ENCODE peak calls at places on chromosomes 12 and 14, in four cellular contexts. F, N, B and M are unnamed samples.

GRCh38 chr12:124883263-124883876 is 19.7 kb upstream of the SCARB1 start:
- DNase-seq in F (no peak), N (no peak), B (no peak), M (no peak)

GRCh38 chr12:65876898-65877721 is 52.8 kb downstream of the HMGA2 start:
- DNase-seq in F (no peak), N (no peak), B (peak), M (no peak)

GRCh38 chr14:29926701-29927595 is 699 bp downstream of the PRKD1 start:
- DNase-seq in F (peak), N (no peak), B (peak), M (peak)

GRCh38 chr12:54265364-54265812 is 14.5 kb downstream of the CBX5 start:
- DNase-seq in F (no peak), N (no peak), B (no peak), M (no peak)

GRCh38 chr12:13602217-13602616 is 379.2 kb downstream of the GRIN2B start:
- DNase-seq in F (no peak), N (no peak), B (no peak), M (no peak)

GRCh38 chr12:117085318-117085947 is 13.8 kb downstream of the TESC start:
- DNase-seq in F (no peak), N (no peak), B (no peak), M (no peak)

GRCh38 chr14:20683125-20683895 is 1.1 kb upstream of the RNASE4 start:
- DNase-seq in F (peak), N (no peak), B (peak), M (peak)

GRCh38 chr12:109996483-109996853 is 300 bp upstream of the GIT2 start:
- DNase-seq in F (no peak), N (no peak), B (no peak), M (no peak)

GRCh38 chr12:20142295-20142694 is 226.0 kb upstream of the PDE3A start:
- DNase-seq in F (no peak), N (no peak), B (no peak), M (no peak)

GRCh38 chr12:76883151-76883550 is 4.3 kb upstream of the CSRP2 start:
- DNase-seq in F (no peak), N (no peak), B (no peak), M (no peak)

GRCh38 chr12:9064815-9065606 is 50.7 kb downstream of the A2M start:
- DNase-seq in F (peak), N (no peak), B (peak), M (peak)

GRCh38 chr12:90839340-90839739 is 115.6 kb downstream of the CCER1 start:
- DNase-seq in F (no peak), N (no peak), B (no peak), M (no peak)

GRCh38 chr12:12776261-12776660 is 9.2 kb upstream of the APOLD1 start:
- DNase-seq in F (no peak), N (no peak), B (peak), M (no peak)

GRCh38 chr12:124915249-124916236 is 1.1 kb upstream of the UBC start:
- DNase-seq in F (peak), N (no peak), B (peak), M (no peak)

GRCh38 chr12:18907154-18907553 is 169.2 kb downstream of the CAPZA3 start:
- DNase-seq in F (no peak), N (no peak), B (no peak), M (no peak)

GRCh38 chr12:47870175-47870781 is 34.5 kb downstream of the VDR start:
- DNase-seq in F (peak), N (no peak), B (peak), M (no peak)

GRCh38 chr12:124686885-124687694 is 119.7 kb upstream of the NCOR2 start:
- DNase-seq in F (no peak), N (no peak), B (no peak), M (no peak)

GRCh38 chr12:58554522-58555157 is 365.7 kb downstream of the LRIG3 start:
- DNase-seq in F (no peak), N (no peak), B (no peak), M (no peak)

GRCh38 chr14:57578427-57579220 is 85.0 kb upstream of the CCDC198 start:
- DNase-seq in F (no peak), N (no peak), B (no peak), M (no peak)

GRCh38 chr12:118981285-118982201 is at the start of gene SRRM4:
- DNase-seq in F (no peak), N (no peak), B (peak), M (peak)

GRCh38 chr14:100467046-100467750 is 120.0 kb downstream of the BEGAIN start:
- DNase-seq in F (no peak), N (no peak), B (no peak), M (no peak)

GRCh38 chr12:123973552-123974341 is 732 bp downstream of the ZNF664 start:
- DNase-seq in F (peak), N (no peak), B (peak), M (peak)

GRCh38 chr12:29088611-29089219 is 60.4 kb upstream of the FAR2 start:
- DNase-seq in F (no peak), N (no peak), B (no peak), M (no peak)

GRCh38 chr12:11826607-11827006 is 177.1 kb downstream of the ETV6 start:
- DNase-seq in F (no peak), N (no peak), B (no peak), M (no peak)

GRCh38 chr12:127881371-127882140 is 385.4 kb upstream of the TMEM132C start:
- DNase-seq in F (no peak), N (no peak), B (no peak), M (no peak)

GRCh38 chr14:70002589-70003240 is 123.5 kb downstream of the SMOC1 start:
- DNase-seq in F (no peak), N (no peak), B (no peak), M (no peak)

GRCh38 chr14:26596722-26597030 is 1.2 kb downstream of the NOVA1 start:
- DNase-seq in F (no peak), N (no peak), B (no peak), M (no peak)

GRCh38 chr12:122471324-122472226 is 29.2 kb downstream of the ZCCHC8 start:
- DNase-seq in F (peak), N (no peak), B (peak), M (no peak)

GRCh38 chr12:3680919-3681594 is 71.9 kb downstream of the CRACR2A start:
- DNase-seq in F (no peak), N (no peak), B (peak), M (no peak)
- TF ChIP-seq CTCF in F (no peak), N (no peak), B (no peak), M (no peak)

GRCh38 chr12:67535176-67535575 is 113.4 kb upstream of the DYRK2 start:
- DNase-seq in F (no peak), N (no peak), B (no peak), M (no peak)
- TF ChIP-seq CTCF in F (no peak), N (no peak), B (no peak), M (no peak)

GRCh38 chr12:41795910-41796309 is 348.8 kb downstream of the GXYLT1 start:
- DNase-seq in F (no peak), N (no peak), B (no peak), M (no peak)
- TF ChIP-seq CTCF in F (no peak), N (no peak), B (no peak), M (no peak)

DNA sequence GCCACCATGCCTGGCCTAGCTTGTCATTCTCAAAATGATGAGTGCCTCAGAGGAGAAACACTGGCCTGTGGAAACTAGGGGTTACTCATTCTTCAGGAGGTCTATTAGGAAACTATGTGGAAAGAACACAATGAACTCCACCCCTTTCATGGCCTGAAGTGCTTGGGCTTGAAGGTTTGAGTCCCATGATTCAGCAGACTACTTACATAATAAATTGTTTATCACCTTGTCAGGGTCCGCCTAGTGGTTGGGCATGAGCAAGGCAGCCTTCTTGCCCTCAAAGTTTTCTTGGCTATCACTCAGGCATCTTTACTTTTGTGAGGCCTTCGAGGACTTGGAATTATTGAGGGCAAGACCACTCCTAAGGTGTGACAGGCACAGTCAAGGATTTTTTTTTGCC is 251.2 kb downstream of the ACSS3 start:
- DNase-seq in F (no peak), N (no peak), B (no peak), M (no peak)
- TF ChIP-seq CTCF in F (peak), N (no peak), B (no peak), M (peak)

DNA sequence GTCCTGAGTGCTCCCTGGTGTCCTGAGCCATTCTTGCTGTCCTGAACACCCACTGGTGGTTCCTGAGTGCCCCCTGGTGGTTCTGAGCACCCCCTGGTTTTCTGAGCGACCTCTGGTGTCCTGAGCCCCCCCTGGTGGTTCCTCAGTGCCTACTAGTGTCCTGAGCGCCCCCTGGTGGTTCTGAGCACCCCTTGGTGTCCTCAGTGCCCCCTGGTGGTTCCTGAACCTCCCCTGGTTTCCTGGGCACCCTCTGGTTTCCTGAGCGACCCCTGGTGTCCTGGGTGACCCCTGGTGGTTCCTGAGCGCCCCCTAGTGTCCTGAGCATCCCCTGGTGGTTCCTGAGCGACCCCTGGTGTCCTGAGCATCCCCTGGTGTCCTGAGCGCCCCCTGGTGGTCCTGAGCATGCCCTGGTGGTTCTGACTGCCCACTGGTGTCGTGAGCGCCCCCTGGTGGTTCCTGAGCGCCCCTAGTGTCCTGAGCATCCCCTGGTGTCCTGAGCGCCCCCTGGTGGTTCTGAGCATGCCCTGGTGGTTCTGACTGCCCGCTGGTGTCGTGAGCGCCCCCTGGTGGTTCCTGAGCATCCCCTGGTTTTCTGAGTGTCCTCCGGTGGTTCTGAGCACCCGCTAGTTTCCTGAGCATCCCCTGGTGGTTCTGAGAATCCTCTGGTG is 473.1 kb downstream of the TMEM121 start:
- DNase-seq in F (peak), N (no peak), B (peak), M (no peak)
- TF ChIP-seq CTCF in F (peak), N (no peak), B (no peak), M (no peak)

GRCh38 chr14:36655054-36655381 is 6.6 kb upstream of the PAX9 start:
- DNase-seq in F (no peak), N (no peak), B (no peak), M (no peak)

GRCh38 chr14:36657409-36658090 is 4.1 kb upstream of the PAX9 start:
- DNase-seq in F (no peak), N (no peak), B (no peak), M (no peak)

GRCh38 chr14:36656769-36657408 is 4.8 kb upstream of the PAX9 start:
- DNase-seq in F (no peak), N (no peak), B (no peak), M (no peak)

GRCh38 chr14:36655571-36655962 is 6.1 kb upstream of the PAX9 start:
- DNase-seq in F (no peak), N (no peak), B (no peak), M (no peak)

GRCh38 chr14:36655963-36656768 is 5.5 kb upstream of the PAX9 start:
- DNase-seq in F (no peak), N (no peak), B (no peak), M (peak)
- TF ChIP-seq CTCF in F (peak), N (peak), B (no peak), M (peak)

DNA sequence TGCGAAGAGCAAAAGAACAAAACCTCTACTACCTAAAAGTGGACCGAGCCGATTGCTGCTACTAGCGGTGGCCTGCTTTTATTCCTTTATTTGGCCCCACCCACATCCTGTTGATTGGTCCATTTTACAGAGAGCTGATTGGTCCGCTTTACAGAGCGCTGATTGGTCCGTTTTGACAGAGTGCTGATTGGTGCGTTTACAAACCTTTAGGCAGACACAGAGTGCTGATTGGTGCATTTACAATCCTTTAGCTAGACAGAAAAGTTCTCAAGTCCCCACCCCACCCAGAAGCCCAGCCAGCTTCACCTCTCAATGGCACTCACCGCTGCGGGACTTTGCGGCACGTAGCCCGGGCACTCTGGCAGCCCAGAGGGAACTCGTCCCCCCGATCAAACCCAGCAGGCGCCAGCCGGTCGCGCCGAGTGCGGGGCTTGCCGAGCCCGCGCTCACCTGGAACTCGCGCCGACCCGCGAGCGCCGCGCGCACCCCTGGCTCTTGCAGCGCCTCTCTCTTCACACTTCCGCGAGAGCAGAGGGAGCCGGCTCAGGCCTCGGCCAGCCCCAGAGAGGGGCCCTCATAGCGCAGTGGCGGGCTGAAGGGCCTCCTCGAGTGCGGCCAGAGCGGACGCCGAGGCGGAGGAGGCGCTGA is 8.7 kb upstream of the FGD4 start:
- DNase-seq in F (peak), N (no peak), B (peak), M (no peak)
- TF ChIP-seq CTCF in F (no peak), N (no peak), B (no peak), M (no peak)

GRCh38 chr14:104821971-104822608 is 21.2 kb downstream of the ZBTB42 start:
- DNase-seq in F (no peak), N (no peak), B (peak), M (no peak)

GRCh38 chr14:104819361-104819771 is 18.5 kb downstream of the ZBTB42 start:
- DNase-seq in F (no peak), N (no peak), B (peak), M (no peak)

GRCh38 chr14:104818714-104819161 is 17.8 kb downstream of the ZBTB42 start:
- DNase-seq in F (no peak), N (no peak), B (peak), M (no peak)

GRCh38 chr14:104821229-104821945 is 20.5 kb downstream of the ZBTB42 start:
- DNase-seq in F (no peak), N (no peak), B (no peak), M (no peak)

GRCh38 chr14:104820669-104821228 is 19.8 kb downstream of the ZBTB42 start:
- DNase-seq in F (peak), N (no peak), B (peak), M (no peak)
- TF ChIP-seq CTCF in F (peak), N (peak), B (peak), M (no peak)

GRCh38 chr12:30753761-30754382 is 879 bp downstream of the CAPRIN2 start:
- DNase-seq in F (peak), N (no peak), B (no peak), M (no peak)

GRCh38 chr12:30755395-30755762 is 628 bp upstream of the CAPRIN2 start:
- DNase-seq in F (no peak), N (no peak), B (no peak), M (no peak)

GRCh38 chr12:30756074-30756473 is 1.3 kb upstream of the CAPRIN2 start:
- DNase-seq in F (no peak), N (no peak), B (no peak), M (no peak)

GRCh38 chr12:30754383-30754749 is 385 bp downstream of the CAPRIN2 start:
- DNase-seq in F (no peak), N (no peak), B (no peak), M (no peak)

GRCh38 chr12:30754750-30755394 is at the start of gene CAPRIN2:
- DNase-seq in F (peak), N (peak), B (peak), M (peak)
- TF ChIP-seq CTCF in F (peak), N (peak), B (peak), M (no peak)

DNA sequence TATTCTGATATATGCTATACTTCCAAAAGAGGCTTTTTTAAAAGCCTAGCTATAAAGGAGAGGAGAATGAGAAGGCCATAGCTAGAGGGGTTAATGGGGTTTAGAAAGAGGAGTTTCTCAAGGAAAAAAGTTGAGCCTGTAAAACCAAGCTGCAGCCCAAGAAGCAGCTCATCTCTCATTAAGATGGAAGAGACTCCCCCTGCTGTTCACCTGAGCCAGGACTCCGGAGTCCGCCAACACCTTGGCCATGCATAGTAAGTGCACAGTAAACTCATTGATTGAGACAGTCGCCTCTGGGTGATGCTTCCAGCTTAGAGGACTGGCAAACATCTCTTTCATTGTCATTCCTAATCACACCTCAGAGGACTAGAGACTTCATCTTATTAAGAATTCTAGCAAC is 46.2 kb downstream of the ANO2 start:
- DNase-seq in F (no peak), N (no peak), B (no peak), M (no peak)
- TF ChIP-seq CTCF in F (no peak), N (no peak), B (no peak), M (no peak)